ENCODE peak calls at places on chromosomes 7 and 10, in nine cellular contexts. X is cardiac fibroblast, G is mammary epithelial cell, O is psoas muscle, Q is Peyer's patch, D is HFF-Myc, I is heart right ventricle, L is A549, S is colonic mucosa. M is an unnamed sample.

GRCh38 chr10:110395350-110396283 is 90.9 kb upstream of the SMNDC1 start:
- DNase-seq in X (peak; percentile 99), G (peak; percentile 97), O (no peak), Q (no peak), D (peak; percentile 78), I (no peak), L (peak; percentile 79), S (peak; percentile 90), M (peak; percentile 92)

GRCh38 chr10:9254353-9254752 is 1199.9 kb downstream of the GATA3 start:
- DNase-seq in X (peak; percentile 17), G (peak; percentile 24), O (no peak), Q (no peak), D (peak; percentile 22), I (no peak), L (no peak), S (no peak), M (no peak)

GRCh38 chr7:145644426-145645154 is 472.0 kb upstream of the CNTNAP2 start:
- DNase-seq in X (peak; percentile 58), G (no peak), O (peak; percentile 15), Q (no peak), D (no peak), I (no peak), L (no peak), S (no peak), M (no peak)

GRCh38 chr10:42932735-42933453 is 144.0 kb upstream of the RET start:
- DNase-seq in X (no peak), G (no peak), O (no peak), Q (no peak), D (no peak), I (no peak), L (no peak), S (peak; percentile 34), M (no peak)

GRCh38 chr10:6005856-6006390 is 28.6 kb upstream of the IL15RA start:
- DNase-seq in X (no peak), G (no peak), O (no peak), Q (no peak), D (no peak), I (no peak), L (no peak), S (peak; percentile 12), M (no peak)

GRCh38 chr10:71266147-71266917 is 52.7 kb upstream of the SLC29A3 start:
- DNase-seq in X (peak; percentile 93), G (no peak), O (peak; percentile 86), Q (no peak), D (no peak), I (peak; percentile 63), L (no peak), S (no peak), M (no peak)

GRCh38 chr7:34096135-34096775 is 190.9 kb downstream of the BMPER start:
- DNase-seq in X (peak; percentile 86), G (peak; percentile 65), O (peak; percentile 93), Q (no peak), D (peak; percentile 61), I (peak; percentile 46), L (no peak), S (peak; percentile 44), M (no peak)

GRCh38 chr7:83791737-83792136 is 142.8 kb upstream of the SEMA3E start:
- DNase-seq in X (no peak), G (no peak), O (no peak), Q (no peak), D (no peak), I (no peak), L (no peak), S (no peak), M (no peak)

GRCh38 chr7:92809397-92810241 is 26.8 kb downstream of the CDK6 start:
- DNase-seq in X (peak; percentile 93), G (peak; percentile 91), O (no peak), Q (peak; percentile 55), D (peak; percentile 93), I (no peak), L (peak; percentile 74), S (peak; percentile 85), M (peak; percentile 92)

GRCh38 chr7:47939425-47940036 is 8.7 kb downstream of the PKD1L1 start:
- DNase-seq in X (no peak), G (no peak), O (no peak), Q (no peak), D (no peak), I (no peak), L (no peak), S (no peak), M (no peak)

GRCh38 chr7:156554488-156554887 is 86.1 kb upstream of the RNF32 start:
- DNase-seq in X (no peak), G (no peak), O (no peak), Q (no peak), D (no peak), I (no peak), L (no peak), S (no peak), M (no peak)

GRCh38 chr10:30238836-30239235 is 110.2 kb downstream of the MTPAP start:
- DNase-seq in X (no peak), G (no peak), O (no peak), Q (no peak), D (no peak), I (no peak), L (no peak), S (no peak), M (no peak)

GRCh38 chr7:103988468-103989199 is 824 bp downstream of the RELN start:
- DNase-seq in X (peak; percentile 27), G (peak; percentile 5), O (no peak), Q (no peak), D (no peak), I (no peak), L (no peak), S (no peak), M (no peak)
- H3K4me3 ChIP-seq in X (peak overlapping the region; percentile 42), G (peak overlapping the region; percentile 6), O (peak overlapping the region; percentile 66), Q (peak overlapping the region; percentile 40), D (no peak overlapping the region), I (peak overlapping the region; percentile 50), L (peak overlapping the region; percentile 44), S (no peak overlapping the region), M (no peak overlapping the region)

DNA sequence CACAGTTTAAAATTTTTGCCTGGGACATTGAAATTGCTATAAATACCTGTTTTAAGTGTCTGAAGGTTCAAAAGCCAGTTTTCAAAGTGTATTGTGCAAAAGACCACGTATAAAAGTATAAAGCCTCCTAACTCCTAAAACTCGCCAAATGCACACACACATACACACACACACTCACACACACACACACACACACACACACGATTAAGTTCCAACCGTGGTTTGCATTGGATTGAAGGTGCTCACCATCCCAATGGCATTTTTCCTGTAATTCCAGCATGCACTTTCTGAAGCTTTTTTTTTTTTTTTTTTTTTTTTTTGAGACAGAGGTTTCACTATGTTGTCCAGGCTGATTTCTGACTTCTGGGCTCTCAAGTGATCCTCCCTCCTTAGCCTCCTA is 2.8 kb upstream of the RGS10 start:
- DNase-seq in X (no peak), G (no peak), O (no peak), Q (no peak), D (no peak), I (no peak), L (no peak), S (no peak), M (no peak)
- H3K4me3 ChIP-seq in X (no peak overlapping the region), G (no peak overlapping the region), O (no peak overlapping the region), Q (no peak overlapping the region), D (no peak overlapping the region), I (no peak overlapping the region), L (no peak overlapping the region), S (no peak overlapping the region), M (no peak overlapping the region)

GRCh38 chr10:103454026-103454425 is 1.9 kb upstream of the CALHM2 start:
- DNase-seq in X (no peak), G (no peak), O (peak; percentile 50), Q (no peak), D (no peak), I (no peak), L (no peak), S (no peak), M (no peak)

GRCh38 chr10:103450201-103450695 is 1.9 kb downstream of the CALHM2 start:
- DNase-seq in X (no peak), G (no peak), O (peak; percentile 28), Q (no peak), D (no peak), I (no peak), L (no peak), S (no peak), M (no peak)

GRCh38 chr10:103452714-103453230 is 602 bp upstream of the CALHM2 start:
- DNase-seq in X (no peak), G (no peak), O (peak; percentile 39), Q (no peak), D (no peak), I (no peak), L (no peak), S (no peak), M (no peak)

GRCh38 chr10:103451091-103451801 is 924 bp downstream of the CALHM2 start:
- DNase-seq in X (peak; percentile 39), G (peak; percentile 61), O (peak; percentile 85), Q (peak; percentile 60), D (peak; percentile 53), I (peak; percentile 80), L (peak; percentile 51), S (peak; percentile 53), M (no peak)

DNA sequence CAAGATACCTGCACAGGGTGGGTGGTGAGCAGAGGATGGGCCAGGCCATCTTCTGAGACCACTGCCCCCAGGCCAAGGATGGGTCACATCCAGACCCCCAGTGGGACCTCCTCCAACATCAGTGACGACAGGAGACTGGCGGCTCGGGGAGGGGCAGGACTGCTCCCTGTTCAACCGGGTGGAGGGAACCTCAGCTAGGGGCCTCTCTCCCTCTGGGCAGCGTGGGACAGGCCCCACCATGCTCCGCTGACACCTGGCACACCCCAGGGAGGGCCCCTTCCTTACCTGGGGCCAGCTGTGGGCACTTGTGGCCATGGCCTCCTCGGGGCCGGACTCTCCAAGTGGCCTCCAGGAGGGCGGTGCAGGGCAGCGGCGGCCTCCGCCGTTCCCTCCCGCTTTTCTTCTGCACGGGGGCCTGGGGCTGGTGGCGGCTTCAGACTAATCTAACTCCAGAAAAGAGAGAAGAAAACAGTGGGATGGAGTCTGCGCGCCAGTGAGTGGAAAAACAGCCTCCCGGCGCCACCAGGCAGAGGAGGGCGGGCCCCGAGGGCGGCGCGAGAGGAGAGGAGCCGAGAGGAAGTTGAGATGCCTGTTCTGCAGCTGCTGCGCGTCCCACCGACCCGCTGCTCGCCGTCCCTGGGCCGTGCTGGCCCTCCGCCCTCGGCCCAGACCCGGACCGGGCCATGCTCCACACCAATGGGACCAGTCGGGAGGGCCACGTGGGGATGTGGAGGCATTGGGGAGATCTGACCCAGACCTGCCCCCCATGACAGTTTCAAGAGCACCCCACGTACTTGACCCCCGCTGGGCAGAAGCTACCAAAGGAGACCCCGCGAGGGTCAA is at the start of gene CALHM2:
- DNase-seq in X (peak; percentile 50), G (peak; percentile 27), O (peak; percentile 82), Q (peak; percentile 74), D (no peak), I (peak; percentile 79), L (peak; percentile 61), S (peak; percentile 68), M (peak; percentile 67)
- H3K4me3 ChIP-seq in X (peak within 1 kb of the TSS; percentile 70), G (peak within 1 kb of the TSS; percentile 47), O (peak within 1 kb of the TSS; percentile 74), Q (peak within 1 kb of the TSS; percentile 77), D (peak within 1 kb of the TSS; percentile 64), I (peak within 1 kb of the TSS; percentile 81), L (peak within 1 kb of the TSS; percentile 42), S (peak within 1 kb of the TSS; percentile 61), M (peak within 1 kb of the TSS; percentile 86)

GRCh38 chr10:90138844-90139243 is 437.5 kb downstream of the KIF20B start:
- DNase-seq in X (peak; percentile 53), G (no peak), O (no peak), Q (no peak), D (no peak), I (no peak), L (no peak), S (no peak), M (peak; percentile 27)

GRCh38 chr10:90133606-90134005 is 432.2 kb downstream of the KIF20B start:
- DNase-seq in X (no peak), G (no peak), O (no peak), Q (no peak), D (no peak), I (no peak), L (no peak), S (no peak), M (no peak)

GRCh38 chr10:90136731-90137316 is 435.4 kb downstream of the KIF20B start:
- DNase-seq in X (peak; percentile 39), G (no peak), O (no peak), Q (no peak), D (no peak), I (no peak), L (no peak), S (no peak), M (peak; percentile 30)
- H3K4me3 ChIP-seq in X (no peak overlapping the region), G (no peak overlapping the region), O (no peak overlapping the region), Q (no peak overlapping the region), D (no peak overlapping the region), I (no peak overlapping the region), L (no peak overlapping the region), S (no peak overlapping the region), M (no peak overlapping the region)